ENCODE peak calls at places on chromosome 18, in seven cellular contexts. P is RWPE1; Z is GM23248; O is CD8-positive, alpha-beta T cell; W is fibroblast of lung; R is heart left ventricle; X is left ventricle myocardium inferior. B is an unnamed sample.

GRCh38 chr18:6781846-6782245 is 52.3 kb downstream of the ARHGAP28 start:
- DNase-seq in P (peak; percentile 6), Z (peak; percentile 55), O (no peak), W (peak; percentile 73), R (no peak), X (no peak), B (no peak)

GRCh38 chr18:5584751-5585417 is 41.1 kb upstream of the EPB41L3 start:
- DNase-seq in P (no peak), Z (peak; percentile 80), O (no peak), W (peak; percentile 34), R (no peak), X (no peak), B (no peak)

GRCh38 chr18:77702686-77703085 is 453.0 kb downstream of the GALR1 start:
- DNase-seq in P (peak; percentile 17), Z (no peak), O (no peak), W (peak; percentile 5), R (no peak), X (no peak), B (no peak)

GRCh38 chr18:47772374-47773248 is 157.8 kb downstream of the SMAD2 start:
- DNase-seq in P (peak; percentile 24), Z (peak; percentile 69), O (peak; percentile 41), W (peak; percentile 38), R (peak; percentile 80), X (peak; percentile 38), B (no peak)

GRCh38 chr18:57668021-57668420 is 46.4 kb upstream of the NARS1 start:
- DNase-seq in P (no peak), Z (no peak), O (no peak), W (no peak), R (no peak), X (no peak), B (no peak)

GRCh38 chr18:57839942-57840381 is 36.8 kb upstream of the ATP8B1 start:
- DNase-seq in P (peak; percentile 52), Z (peak; percentile 69), O (no peak), W (peak; percentile 62), R (no peak), X (no peak), B (peak; percentile 53)

GRCh38 chr18:78993014-78993926 is 13.7 kb downstream of the SALL3 start:
- DNase-seq in P (no peak), Z (no peak), O (no peak), W (no peak), R (no peak), X (no peak), B (no peak)

GRCh38 chr18:74896390-74896991 is 298.8 kb downstream of the ZNF407 start:
- DNase-seq in P (peak; percentile 36), Z (peak; percentile 13), O (peak; percentile 24), W (no peak), R (no peak), X (no peak), B (no peak)

GRCh38 chr18:66695281-66695680 is 91.4 kb upstream of the CDH19 start:
- DNase-seq in P (no peak), Z (no peak), O (no peak), W (no peak), R (no peak), X (no peak), B (no peak)

GRCh38 chr18:12060182-12060870 is 33.3 kb upstream of the ANKRD62 start:
- DNase-seq in P (no peak), Z (peak; percentile 23), O (no peak), W (no peak), R (no peak), X (no peak), B (no peak)

GRCh38 chr18:23684515-23685197 is 4.6 kb upstream of the LAMA3 start:
- DNase-seq in P (no peak), Z (peak; percentile 77), O (no peak), W (no peak), R (no peak), X (no peak), B (no peak)

GRCh38 chr18:10838594-10838993 is 310.8 kb downstream of the PIEZO2 start:
- DNase-seq in P (no peak), Z (no peak), O (no peak), W (peak; percentile 97), R (no peak), X (no peak), B (no peak)

GRCh38 chr18:67232991-67233390 is 283.5 kb downstream of the DSEL start:
- DNase-seq in P (no peak), Z (peak; percentile 49), O (no peak), W (no peak), R (no peak), X (no peak), B (no peak)

GRCh38 chr18:79524181-79525078 is 128.7 kb downstream of the NFATC1 start:
- DNase-seq in P (no peak), Z (no peak), O (no peak), W (no peak), R (peak; percentile 65), X (no peak), B (no peak)

GRCh38 chr18:22594155-22594690 is 176.5 kb upstream of the CTAGE1 start:
- DNase-seq in P (no peak), Z (no peak), O (no peak), W (no peak), R (no peak), X (no peak), B (no peak)

DNA sequence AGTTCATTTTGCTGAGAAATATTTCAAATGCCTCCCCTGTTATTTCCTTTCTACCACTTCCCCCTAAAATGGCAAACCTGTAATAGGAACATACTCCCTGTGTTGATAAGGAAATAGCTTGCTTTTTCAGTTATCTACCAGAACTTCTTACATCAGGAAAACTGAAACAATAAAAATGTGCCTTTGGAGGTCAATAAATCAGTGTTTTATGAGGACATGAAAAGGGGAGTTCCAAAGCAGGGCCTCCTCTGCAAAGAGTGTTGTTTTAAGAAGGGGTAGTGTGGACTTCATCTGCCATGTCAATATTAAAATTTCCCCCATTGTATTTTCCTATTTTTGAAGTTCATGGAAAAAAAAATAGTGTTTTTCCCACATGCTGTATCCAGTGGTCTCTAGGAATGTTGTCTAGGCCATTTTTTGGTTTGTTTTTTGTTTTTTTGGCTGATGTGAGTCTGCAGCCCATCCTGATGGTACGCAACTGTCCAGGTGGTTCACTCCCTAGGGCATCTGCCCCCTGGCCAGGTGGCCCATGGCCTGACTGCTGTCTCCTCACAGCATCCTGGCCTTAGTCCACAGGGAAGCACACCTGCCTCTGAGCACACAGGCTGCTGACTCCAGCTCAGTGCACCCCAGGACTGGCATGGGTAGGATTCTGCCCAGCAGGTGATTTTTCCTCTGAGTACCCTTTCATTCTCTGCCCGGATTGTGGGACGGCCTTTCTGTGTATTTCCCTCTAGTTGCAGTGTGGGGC is 3.8 kb downstream of the TNFRSF11A start:
- DNase-seq in P (no peak), Z (no peak), O (no peak), W (no peak), R (no peak), X (no peak), B (no peak)
- H3K27ac ChIP-seq in P (no peak overlapping the region), Z (peak overlapping the region; percentile 38), O (no peak overlapping the region), W (no peak overlapping the region), R (no peak overlapping the region), X (no peak overlapping the region), B (no peak overlapping the region)

DNA sequence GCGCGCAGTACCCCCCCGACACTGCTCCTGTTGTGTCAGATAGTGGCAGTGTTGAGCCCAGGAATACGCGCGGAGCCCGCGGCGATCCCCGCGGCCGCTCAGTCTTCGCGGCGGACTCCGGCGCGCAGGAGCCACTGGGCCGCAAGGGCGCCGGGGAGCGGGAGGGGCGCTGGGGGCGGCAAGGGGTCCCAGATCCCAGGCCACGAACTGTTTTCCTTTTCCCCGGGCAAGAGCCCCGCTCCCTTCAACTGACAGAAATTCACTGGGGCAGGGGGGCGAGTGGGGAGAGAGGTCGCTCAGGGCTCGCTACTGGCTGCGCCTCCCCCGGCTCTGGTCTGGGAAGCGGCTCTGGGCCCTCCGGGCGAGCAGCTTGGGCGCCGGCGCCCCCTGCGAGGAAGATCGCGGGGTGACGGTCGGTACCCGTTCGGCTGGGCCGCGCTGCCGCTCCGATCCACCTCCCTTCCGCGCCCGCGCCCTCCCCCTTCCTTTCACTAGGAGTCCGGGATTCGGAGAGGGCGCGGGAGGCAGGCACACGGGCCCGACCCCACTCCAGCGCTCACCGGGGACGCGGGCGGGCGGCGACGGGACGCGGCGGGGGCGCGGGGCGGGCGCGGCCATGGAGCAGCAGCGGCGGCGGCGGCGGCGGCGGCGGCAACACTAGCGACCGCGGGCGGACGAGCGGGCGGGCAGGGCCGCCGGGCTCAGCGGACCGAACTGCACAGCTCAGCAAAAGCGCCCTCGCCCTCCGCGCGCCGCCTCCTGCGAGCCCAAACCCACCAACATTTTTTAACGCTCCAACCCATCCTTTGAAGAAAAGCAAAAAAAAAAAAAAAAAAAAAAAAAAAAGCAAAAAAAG is 1.4 kb upstream of the SETBP1 start:
- DNase-seq in P (peak; percentile 77), Z (peak; percentile 96), O (peak; percentile 54), W (peak; percentile 91), R (peak; percentile 89), X (peak; percentile 87), B (peak; percentile 36)
- H3K27ac ChIP-seq in P (peak overlapping the region; percentile 83), Z (peak overlapping the region; percentile 79), O (peak overlapping the region; percentile 44), W (peak overlapping the region; percentile 74), R (peak overlapping the region; percentile 96), X (peak overlapping the region; percentile 98), B (peak overlapping the region; percentile 57)

GRCh38 chr18:69636529-69637301 is 236.0 kb downstream of the DOK6 start:
- DNase-seq in P (no peak), Z (no peak), O (no peak), W (no peak), R (no peak), X (no peak), B (no peak)

GRCh38 chr18:69635482-69635881 is 234.8 kb downstream of the DOK6 start:
- DNase-seq in P (no peak), Z (no peak), O (no peak), W (no peak), R (no peak), X (no peak), B (no peak)

DNA sequence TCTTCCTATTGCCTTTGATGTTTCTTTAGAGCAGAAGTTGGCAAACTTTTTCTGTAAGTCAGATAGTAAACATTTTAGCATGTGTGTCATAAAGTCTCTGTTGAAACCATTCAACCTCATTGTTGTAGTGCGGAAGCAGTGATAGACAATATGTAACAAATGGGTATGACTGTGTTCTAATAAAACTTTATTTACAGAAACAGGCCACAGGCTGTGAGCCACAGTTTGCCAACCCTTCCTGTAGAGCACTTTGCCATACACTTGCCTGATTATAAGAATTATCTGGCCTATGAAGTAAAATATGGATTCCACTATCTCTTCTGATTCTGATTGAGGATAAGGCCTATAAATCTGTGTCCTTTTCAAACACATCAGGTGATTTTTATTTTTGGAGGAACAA is 237.4 kb downstream of the DOK6 start:
- DNase-seq in P (no peak), Z (no peak), O (no peak), W (no peak), R (no peak), X (no peak), B (no peak)
- H3K27ac ChIP-seq in P (no peak overlapping the region), Z (no peak overlapping the region), O (no peak overlapping the region), W (no peak overlapping the region), R (no peak overlapping the region), X (no peak overlapping the region), B (no peak overlapping the region)

GRCh38 chr18:60980422-60981005 is 352.7 kb upstream of the CDH20 start:
- DNase-seq in P (no peak), Z (no peak), O (no peak), W (no peak), R (no peak), X (no peak), B (no peak)

GRCh38 chr18:60982296-60982695 is 350.9 kb upstream of the CDH20 start:
- DNase-seq in P (no peak), Z (no peak), O (no peak), W (no peak), R (no peak), X (no peak), B (no peak)

GRCh38 chr18:60981651-60982050 is 351.6 kb upstream of the CDH20 start:
- DNase-seq in P (no peak), Z (no peak), O (no peak), W (no peak), R (no peak), X (no peak), B (no peak)

GRCh38 chr18:60975419-60975818 is 357.8 kb upstream of the CDH20 start:
- DNase-seq in P (no peak), Z (peak; percentile 2), O (no peak), W (no peak), R (no peak), X (no peak), B (no peak)

GRCh38 chr18:60978338-60978737 is 354.9 kb upstream of the CDH20 start:
- DNase-seq in P (peak; percentile 35), Z (peak; percentile 33), O (no peak), W (peak; percentile 88), R (no peak), X (no peak), B (peak; percentile 15)
- H3K27ac ChIP-seq in P (no peak overlapping the region), Z (no peak overlapping the region), O (no peak overlapping the region), W (no peak overlapping the region), R (no peak overlapping the region), X (no peak overlapping the region), B (no peak overlapping the region)